ENCODE peak calls at places on chromosomes 7 and 10, in seven cellular contexts. One of them, this sample, is unnamed.

GRCh38 chr7:26547156-26547555 is 255.5 kb downstream of the SNX10 start:
- DNase-seq in left ventricle myocardium inferior: no peak
- DNase-seq in cardiac fibroblast: no peak
- DNase-seq in bronchial epithelial cell: no peak
- DNase-seq in cardiac muscle cell: no peak
- DNase-seq in WTC11: no peak
- DNase-seq in GM06990: no peak
- DNase-seq in this sample: no peak

GRCh38 chr7:128909605-128910568 is 622 bp downstream of the KCP start:
- DNase-seq in left ventricle myocardium inferior: no peak
- DNase-seq in cardiac fibroblast: peak
- DNase-seq in bronchial epithelial cell: peak
- DNase-seq in cardiac muscle cell: no peak
- DNase-seq in WTC11: peak
- DNase-seq in GM06990: no peak
- DNase-seq in this sample: no peak

GRCh38 chr10:92544296-92544695 is 29.6 kb downstream of the IDE start:
- DNase-seq in left ventricle myocardium inferior: no peak
- DNase-seq in cardiac fibroblast: no peak
- DNase-seq in bronchial epithelial cell: peak
- DNase-seq in cardiac muscle cell: no peak
- DNase-seq in WTC11: no peak
- DNase-seq in GM06990: no peak
- DNase-seq in this sample: no peak

GRCh38 chr7:70846208-70846607 is 285.7 kb upstream of the GALNT17 start:
- DNase-seq in left ventricle myocardium inferior: no peak
- DNase-seq in cardiac fibroblast: no peak
- DNase-seq in bronchial epithelial cell: no peak
- DNase-seq in cardiac muscle cell: no peak
- DNase-seq in WTC11: no peak
- DNase-seq in GM06990: no peak
- DNase-seq in this sample: no peak

GRCh38 chr7:93165447-93165846 is 17.3 kb upstream of the SAMD9L start:
- DNase-seq in left ventricle myocardium inferior: no peak
- DNase-seq in cardiac fibroblast: no peak
- DNase-seq in bronchial epithelial cell: no peak
- DNase-seq in cardiac muscle cell: no peak
- DNase-seq in WTC11: no peak
- DNase-seq in GM06990: peak
- DNase-seq in this sample: peak

GRCh38 chr10:26374426-26374825 is 63.7 kb upstream of the APBB1IP start:
- DNase-seq in left ventricle myocardium inferior: no peak
- DNase-seq in cardiac fibroblast: no peak
- DNase-seq in bronchial epithelial cell: no peak
- DNase-seq in cardiac muscle cell: no peak
- DNase-seq in WTC11: no peak
- DNase-seq in GM06990: no peak
- DNase-seq in this sample: no peak

GRCh38 chr10:34889004-34889869 is 74.1 kb upstream of the PARD3 start:
- DNase-seq in left ventricle myocardium inferior: no peak
- DNase-seq in cardiac fibroblast: peak
- DNase-seq in bronchial epithelial cell: peak
- DNase-seq in cardiac muscle cell: no peak
- DNase-seq in WTC11: no peak
- DNase-seq in GM06990: no peak
- DNase-seq in this sample: no peak

GRCh38 chr7:29987821-29988317 is 1.7 kb downstream of the SCRN1 start:
- DNase-seq in left ventricle myocardium inferior: no peak
- DNase-seq in cardiac fibroblast: peak
- DNase-seq in bronchial epithelial cell: peak
- DNase-seq in cardiac muscle cell: no peak
- DNase-seq in WTC11: no peak
- DNase-seq in GM06990: peak
- DNase-seq in this sample: peak

GRCh38 chr7:24657980-24658379 is 84.7 kb downstream of the PALS2 start:
- DNase-seq in left ventricle myocardium inferior: no peak
- DNase-seq in cardiac fibroblast: no peak
- DNase-seq in bronchial epithelial cell: no peak
- DNase-seq in cardiac muscle cell: no peak
- DNase-seq in WTC11: no peak
- DNase-seq in GM06990: no peak
- DNase-seq in this sample: no peak

GRCh38 chr10:43781480-43782361 is 133.0 kb upstream of the ZNF32 start:
- DNase-seq in left ventricle myocardium inferior: no peak
- DNase-seq in cardiac fibroblast: no peak
- DNase-seq in bronchial epithelial cell: no peak
- DNase-seq in cardiac muscle cell: no peak
- DNase-seq in WTC11: no peak
- DNase-seq in GM06990: peak
- DNase-seq in this sample: no peak

GRCh38 chr7:140059288-140060242 is 3.2 kb downstream of the PARP12 start:
- DNase-seq in left ventricle myocardium inferior: peak
- DNase-seq in cardiac fibroblast: peak
- DNase-seq in bronchial epithelial cell: peak
- DNase-seq in cardiac muscle cell: no peak
- DNase-seq in WTC11: no peak
- DNase-seq in GM06990: no peak
- DNase-seq in this sample: no peak

GRCh38 chr7:47488205-47488968 is 93.5 kb downstream of the TNS3 start:
- DNase-seq in left ventricle myocardium inferior: no peak
- DNase-seq in cardiac fibroblast: no peak
- DNase-seq in bronchial epithelial cell: no peak
- DNase-seq in cardiac muscle cell: no peak
- DNase-seq in WTC11: no peak
- DNase-seq in GM06990: no peak
- DNase-seq in this sample: no peak

GRCh38 chr10:88828310-88828709 is 23.3 kb downstream of the ANKRD22 start:
- DNase-seq in left ventricle myocardium inferior: no peak
- DNase-seq in cardiac fibroblast: no peak
- DNase-seq in bronchial epithelial cell: peak
- DNase-seq in cardiac muscle cell: no peak
- DNase-seq in WTC11: no peak
- DNase-seq in GM06990: no peak
- DNase-seq in this sample: no peak
- TF ChIP-seq CTCF in left ventricle myocardium inferior: no peak
- TF ChIP-seq CTCF in cardiac fibroblast: no peak
- TF ChIP-seq CTCF in bronchial epithelial cell: no peak
- TF ChIP-seq CTCF in cardiac muscle cell: no peak
- TF ChIP-seq CTCF in WTC11: no peak
- TF ChIP-seq CTCF in GM06990: no peak
- TF ChIP-seq CTCF in this sample: no peak

DNA sequence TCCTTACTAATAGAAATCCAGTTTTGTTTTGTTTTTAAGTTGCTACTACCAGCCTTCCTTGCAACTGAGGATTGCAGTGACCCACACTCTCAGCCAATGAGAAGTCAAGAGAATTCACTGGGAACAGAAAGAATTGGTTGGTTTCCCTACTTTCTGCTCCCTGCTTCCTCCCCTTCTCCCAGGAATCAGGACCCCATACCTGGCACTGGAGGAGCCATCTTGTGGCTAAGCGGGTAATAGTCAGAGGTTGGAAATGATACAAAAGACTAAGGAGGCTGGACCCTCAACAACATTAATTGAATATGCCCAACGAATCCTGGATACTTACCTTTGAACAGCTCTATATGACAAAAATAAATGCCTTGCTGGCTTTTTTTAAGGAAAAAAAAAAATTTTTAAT is 6.3 kb downstream of the TMEM176A start:
- DNase-seq in left ventricle myocardium inferior: no peak
- DNase-seq in cardiac fibroblast: no peak
- DNase-seq in bronchial epithelial cell: no peak
- DNase-seq in cardiac muscle cell: no peak
- DNase-seq in WTC11: no peak
- DNase-seq in GM06990: no peak
- DNase-seq in this sample: no peak
- TF ChIP-seq CTCF in left ventricle myocardium inferior: no peak
- TF ChIP-seq CTCF in cardiac fibroblast: no peak
- TF ChIP-seq CTCF in bronchial epithelial cell: no peak
- TF ChIP-seq CTCF in cardiac muscle cell: no peak
- TF ChIP-seq CTCF in WTC11: no peak
- TF ChIP-seq CTCF in GM06990: no peak
- TF ChIP-seq CTCF in this sample: no peak

GRCh38 chr10:71036279-71036535 is 147.8 kb upstream of the PCBD1 start:
- DNase-seq in left ventricle myocardium inferior: no peak
- DNase-seq in cardiac fibroblast: no peak
- DNase-seq in bronchial epithelial cell: no peak
- DNase-seq in cardiac muscle cell: no peak
- DNase-seq in WTC11: no peak
- DNase-seq in GM06990: no peak
- DNase-seq in this sample: no peak

GRCh38 chr10:71035511-71036278 is 147.3 kb upstream of the PCBD1 start:
- DNase-seq in left ventricle myocardium inferior: no peak
- DNase-seq in cardiac fibroblast: no peak
- DNase-seq in bronchial epithelial cell: no peak
- DNase-seq in cardiac muscle cell: peak
- DNase-seq in WTC11: no peak
- DNase-seq in GM06990: no peak
- DNase-seq in this sample: no peak

GRCh38 chr10:71031601-71032000 is 143.2 kb upstream of the PCBD1 start:
- DNase-seq in left ventricle myocardium inferior: no peak
- DNase-seq in cardiac fibroblast: no peak
- DNase-seq in bronchial epithelial cell: no peak
- DNase-seq in cardiac muscle cell: no peak
- DNase-seq in WTC11: no peak
- DNase-seq in GM06990: no peak
- DNase-seq in this sample: no peak

GRCh38 chr10:71032887-71033286 is 144.5 kb upstream of the PCBD1 start:
- DNase-seq in left ventricle myocardium inferior: no peak
- DNase-seq in cardiac fibroblast: no peak
- DNase-seq in bronchial epithelial cell: no peak
- DNase-seq in cardiac muscle cell: no peak
- DNase-seq in WTC11: no peak
- DNase-seq in GM06990: no peak
- DNase-seq in this sample: no peak

GRCh38 chr10:71033396-71033980 is 145.1 kb upstream of the PCBD1 start:
- DNase-seq in left ventricle myocardium inferior: no peak
- DNase-seq in cardiac fibroblast: no peak
- DNase-seq in bronchial epithelial cell: no peak
- DNase-seq in cardiac muscle cell: no peak
- DNase-seq in WTC11: no peak
- DNase-seq in GM06990: no peak
- DNase-seq in this sample: no peak
- TF ChIP-seq CTCF in left ventricle myocardium inferior: no peak
- TF ChIP-seq CTCF in cardiac fibroblast: peak
- TF ChIP-seq CTCF in bronchial epithelial cell: no peak
- TF ChIP-seq CTCF in cardiac muscle cell: no peak
- TF ChIP-seq CTCF in WTC11: peak
- TF ChIP-seq CTCF in GM06990: peak
- TF ChIP-seq CTCF in this sample: no peak

DNA sequence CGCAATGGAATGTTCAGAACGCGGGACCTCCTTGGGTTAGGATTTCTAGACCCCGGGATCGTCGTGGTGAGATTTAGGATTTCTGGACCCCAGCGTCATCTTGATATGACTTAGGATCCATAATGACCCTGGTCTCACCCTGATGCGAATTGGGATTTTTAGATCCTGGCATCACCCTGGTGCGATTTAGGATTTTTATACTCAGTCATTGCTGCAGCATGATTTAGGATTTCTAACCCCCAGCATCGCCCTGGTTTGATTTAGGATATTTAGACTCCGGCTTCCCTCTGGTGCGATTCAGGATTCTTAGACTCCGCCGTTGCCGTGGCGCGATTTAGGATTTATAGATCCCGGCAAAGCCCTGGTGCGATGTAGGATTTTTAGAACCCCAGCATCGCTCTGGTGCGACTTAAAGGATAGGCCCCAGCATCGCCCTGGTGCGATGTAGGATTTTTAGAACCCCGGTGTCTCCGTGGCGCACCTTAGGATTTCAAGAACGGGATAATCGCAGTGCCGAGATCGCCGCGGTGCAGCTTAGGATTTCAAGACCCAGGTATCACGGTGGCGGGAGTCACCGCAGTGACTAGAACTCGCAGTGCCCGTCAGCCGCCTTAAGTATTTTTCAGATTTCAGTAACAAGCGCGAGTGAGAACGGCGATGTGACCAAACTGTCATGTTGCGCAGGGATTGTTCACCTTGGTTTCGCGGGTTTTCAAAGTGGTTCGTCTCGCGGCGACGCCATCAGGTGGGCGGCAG is 812 bp downstream of the MEST start:
- DNase-seq in left ventricle myocardium inferior: no peak
- DNase-seq in cardiac fibroblast: peak
- DNase-seq in bronchial epithelial cell: no peak
- DNase-seq in cardiac muscle cell: peak
- DNase-seq in WTC11: peak
- DNase-seq in GM06990: no peak
- DNase-seq in this sample: no peak
- TF ChIP-seq CTCF in left ventricle myocardium inferior: no peak
- TF ChIP-seq CTCF in cardiac fibroblast: no peak
- TF ChIP-seq CTCF in bronchial epithelial cell: no peak
- TF ChIP-seq CTCF in cardiac muscle cell: no peak
- TF ChIP-seq CTCF in WTC11: no peak
- TF ChIP-seq CTCF in GM06990: no peak
- TF ChIP-seq CTCF in this sample: no peak

DNA sequence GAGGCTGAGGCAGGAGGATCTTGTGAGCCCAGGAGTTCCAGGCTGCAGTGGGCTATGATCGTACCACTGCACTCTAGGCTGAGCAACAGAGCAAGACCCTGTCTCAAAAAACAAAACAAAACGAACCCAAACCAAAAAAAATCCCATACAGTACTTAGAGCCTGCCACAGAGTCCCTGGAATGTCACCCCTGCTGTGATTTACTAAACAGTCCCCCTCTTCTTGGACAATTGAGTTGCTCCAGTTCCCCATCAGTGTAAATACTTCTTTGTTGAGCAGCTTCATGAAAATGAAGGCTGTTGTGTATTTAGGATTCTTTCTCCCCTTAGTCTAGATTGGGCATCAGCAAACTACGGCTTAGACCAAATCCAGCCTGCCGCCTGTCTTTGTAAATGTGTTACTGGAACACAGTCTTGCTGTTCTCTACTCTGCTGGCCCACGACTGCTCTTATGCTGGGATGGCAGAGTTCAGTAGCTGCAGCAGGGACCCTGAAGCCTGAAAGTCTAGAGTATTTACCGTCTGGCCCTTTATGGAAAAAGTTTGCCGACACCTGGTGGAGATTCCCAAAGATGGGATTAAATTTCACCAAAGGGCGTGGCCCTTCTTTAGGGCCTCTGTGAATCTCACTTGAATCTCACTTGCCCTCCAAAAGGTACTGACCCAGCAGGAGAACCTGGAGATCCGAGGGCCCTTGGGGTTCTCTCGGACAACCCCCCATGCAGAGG is 57.8 kb downstream of the PALD1 start:
- DNase-seq in left ventricle myocardium inferior: no peak
- DNase-seq in cardiac fibroblast: no peak
- DNase-seq in bronchial epithelial cell: no peak
- DNase-seq in cardiac muscle cell: no peak
- DNase-seq in WTC11: no peak
- DNase-seq in GM06990: no peak
- DNase-seq in this sample: no peak
- TF ChIP-seq CTCF in left ventricle myocardium inferior: no peak
- TF ChIP-seq CTCF in cardiac fibroblast: no peak
- TF ChIP-seq CTCF in bronchial epithelial cell: peak
- TF ChIP-seq CTCF in cardiac muscle cell: no peak
- TF ChIP-seq CTCF in WTC11: no peak
- TF ChIP-seq CTCF in GM06990: no peak
- TF ChIP-seq CTCF in this sample: no peak